ENCODE peak calls at places on chromosomes 7 and 10, in five cellular contexts. L is H9, M is ovary, K is prostate gland, X is hepatocyte. P is an unnamed sample. For H3K4me1, the result is how much of the 10 kb centered on the place peaks cover.

GRCh38 chr7:154853727-154854095 is 149.2 kb downstream of the PAXIP1 start:
- DNase-seq in L (no peak), M (no peak), K (no peak), X (peak), P (no peak)

GRCh38 chr7:87330942-87331341 is 14.5 kb upstream of the CROT start:
- DNase-seq in L (no peak), M (no peak), K (no peak), X (no peak), P (no peak)

GRCh38 chr7:24576171-24577052 is 3.2 kb downstream of the PALS2 start:
- DNase-seq in L (peak), M (no peak), K (peak), X (peak), P (no peak)

GRCh38 chr10:33422779-33423520 is 88.5 kb upstream of the NRP1 start:
- DNase-seq in L (no peak), M (no peak), K (peak), X (no peak), P (no peak)

GRCh38 chr10:120995768-120996167 is 144.6 kb downstream of the WDR11 start:
- DNase-seq in L (no peak), M (no peak), K (no peak), X (no peak), P (peak)

GRCh38 chr10:5396545-5396944 is 8.1 kb downstream of the TUBAL3 start:
- DNase-seq in L (no peak), M (no peak), K (no peak), X (no peak), P (no peak)

GRCh38 chr10:133096616-133097269 is 9.0 kb downstream of the ADGRA1 start:
- DNase-seq in L (no peak), M (no peak), K (no peak), X (no peak), P (no peak)

GRCh38 chr7:22610258-22610657 is 110.3 kb upstream of the STEAP1B start:
- DNase-seq in L (no peak), M (no peak), K (no peak), X (no peak), P (no peak)

GRCh38 chr7:41467596-41467995 is 235.3 kb downstream of the INHBA start:
- DNase-seq in L (no peak), M (no peak), K (no peak), X (no peak), P (no peak)

GRCh38 chr7:139423091-139423490 is 60.4 kb downstream of the KLRG2 start:
- DNase-seq in L (no peak), M (no peak), K (no peak), X (no peak), P (no peak)

GRCh38 chr10:55820071-55820470 is 541.0 kb downstream of the ZWINT start:
- DNase-seq in L (peak), M (no peak), K (no peak), X (no peak), P (no peak)

GRCh38 chr10:35398888-35399287 is 62.6 kb downstream of the CCNY start:
- DNase-seq in L (no peak), M (no peak), K (no peak), X (no peak), P (no peak)

GRCh38 chr10:34180749-34181148 is 634.3 kb downstream of the PARD3 start:
- DNase-seq in L (peak), M (no peak), K (no peak), X (no peak), P (no peak)

GRCh38 chr10:13560597-13560996 is 26.2 kb upstream of the PRPF18 start:
- DNase-seq in L (no peak), M (no peak), K (no peak), X (no peak), P (no peak)

GRCh38 chr10:50426485-50426884 is 175.2 kb upstream of the ASAH2 start:
- DNase-seq in L (no peak), M (no peak), K (no peak), X (no peak), P (no peak)

GRCh38 chr10:86944471-86944870 is 12.9 kb downstream of the MMRN2 start:
- DNase-seq in L (peak), M (no peak), K (no peak), X (no peak), P (no peak)

GRCh38 chr10:108060246-108060645 is 895.7 kb upstream of the SORCS1 start:
- DNase-seq in L (no peak), M (no peak), K (no peak), X (no peak), P (no peak)

GRCh38 chr7:1845536-1846311 is 175.6 kb downstream of the ELFN1 start:
- DNase-seq in L (no peak), M (no peak), K (no peak), X (no peak), P (no peak)

GRCh38 chr10:31261502-31262311 is 57.3 kb upstream of the ZEB1 start:
- DNase-seq in L (no peak), M (no peak), K (no peak), X (peak), P (no peak)

GRCh38 chr10:30847642-30848041 is 184.0 kb downstream of the ZNF438 start:
- DNase-seq in L (no peak), M (no peak), K (no peak), X (no peak), P (no peak)

GRCh38 chr10:68110027-68110426 is 739 bp downstream of the MYPN start:
- DNase-seq in L (no peak), M (no peak), K (no peak), X (no peak), P (no peak)

GRCh38 chr7:45654341-45654740 is 80.2 kb downstream of the ADCY1 start:
- DNase-seq in L (no peak), M (no peak), K (no peak), X (no peak), P (no peak)

GRCh38 chr10:7444576-7445226 is 33.9 kb upstream of the SFMBT2 start:
- DNase-seq in L (no peak), M (no peak), K (no peak), X (peak), P (no peak)

GRCh38 chr10:79361721-79362397 is 14.6 kb downstream of the PPIF start:
- DNase-seq in L (no peak), M (no peak), K (no peak), X (no peak), P (no peak)

GRCh38 chr7:1289681-1290261 is 57.1 kb downstream of the UNCX start:
- DNase-seq in L (no peak), M (no peak), K (no peak), X (no peak), P (no peak)

GRCh38 chr7:65832281-65832680 is 40.6 kb upstream of the VKORC1L1 start:
- DNase-seq in L (peak), M (no peak), K (no peak), X (peak), P (no peak)

DNA sequence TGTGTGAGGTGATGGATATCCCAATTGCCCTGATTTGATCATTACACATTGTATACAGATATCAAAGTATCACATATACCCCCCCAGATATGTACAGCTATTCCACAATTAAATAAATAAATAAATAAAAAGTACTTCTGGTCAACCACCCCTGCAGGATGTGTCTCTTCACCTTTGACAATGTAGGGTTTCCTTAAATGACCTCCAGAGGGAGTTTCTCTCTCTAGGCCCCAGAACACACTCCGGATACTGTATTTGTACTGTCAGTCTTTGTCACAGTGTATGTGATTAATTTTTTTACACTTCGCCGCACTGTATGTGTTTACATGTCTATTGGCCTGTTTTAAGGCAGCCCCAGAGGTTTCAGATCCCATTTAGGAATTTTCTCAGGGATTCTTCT is 123.6 kb downstream of the ADCYAP1R1 start:
- DNase-seq in L (no peak), M (no peak), K (no peak), X (no peak), P (no peak)
- H3K4me1 ChIP-seq in L (under half), M (under half), K (under half), X (under half), P (under half)

GRCh38 chr7:137820156-137820555 is 26.6 kb downstream of the DGKI start:
- DNase-seq in L (no peak), M (no peak), K (no peak), X (no peak), P (no peak)
- H3K4me1 ChIP-seq in L (under half), M (under half), K (under half), X (under half), P (under half)

DNA sequence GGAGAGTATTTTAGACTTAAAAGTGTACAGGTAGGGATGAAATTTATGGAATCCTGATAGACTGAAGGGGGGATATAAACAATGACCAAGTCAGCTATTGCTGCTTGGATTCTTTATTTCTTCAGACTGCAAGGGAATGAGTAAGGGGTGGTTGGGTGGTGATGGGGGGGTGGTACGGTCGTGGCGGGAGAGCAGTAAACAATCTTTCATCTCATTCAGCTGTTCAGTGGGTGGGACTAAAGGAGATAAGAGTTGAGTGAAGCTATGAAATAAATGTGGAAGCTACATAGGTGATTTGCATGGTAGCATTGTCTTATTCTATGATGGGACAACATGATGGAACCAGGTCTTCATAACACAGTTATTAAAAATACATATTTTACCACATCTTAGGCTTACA is 1.8 kb downstream of the SEPTIN7 start:
- DNase-seq in L (no peak), M (no peak), K (no peak), X (no peak), P (no peak)
- H3K4me1 ChIP-seq in L (under half), M (under half), K (under half), X (under half), P (half or more)

DNA sequence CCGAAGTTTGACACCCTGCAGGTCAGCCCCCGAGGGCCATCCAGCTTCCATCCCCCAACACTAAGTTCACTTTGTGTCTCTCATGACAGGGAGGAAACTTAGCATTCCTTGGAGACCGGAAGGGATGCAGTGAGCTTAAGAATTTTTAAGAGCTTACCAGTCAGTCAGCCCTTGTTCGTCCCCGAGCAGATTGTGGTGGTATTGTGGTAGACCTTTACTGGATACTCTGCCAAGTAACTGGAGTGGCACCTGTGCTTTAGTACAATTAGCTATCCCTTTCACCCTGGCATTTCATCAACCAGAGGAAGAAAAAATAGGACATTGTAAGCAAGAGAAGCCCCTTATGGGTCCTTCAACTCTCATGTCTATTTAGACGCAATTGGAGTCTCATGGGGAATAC is 74.8 kb downstream of the NSUN6 start:
- DNase-seq in L (no peak), M (no peak), K (no peak), X (no peak), P (no peak)
- H3K4me1 ChIP-seq in L (under half), M (under half), K (under half), X (under half), P (under half)

GRCh38 chr7:27119412-27119911 is 11.1 kb downstream of the HOXA4 start:
- DNase-seq in L (no peak), M (no peak), K (no peak), X (no peak), P (no peak)

GRCh38 chr7:27116521-27116946 is 14.0 kb downstream of the HOXA4 start:
- DNase-seq in L (no peak), M (no peak), K (no peak), X (no peak), P (no peak)

GRCh38 chr7:27117687-27118491 is 12.7 kb downstream of the HOXA4 start:
- DNase-seq in L (peak), M (no peak), K (no peak), X (no peak), P (no peak)

GRCh38 chr7:27116962-27117686 is 13.4 kb downstream of the HOXA4 start:
- DNase-seq in L (no peak), M (no peak), K (no peak), X (no peak), P (peak)

GRCh38 chr7:27118580-27118979 is 12.0 kb downstream of the HOXA4 start:
- DNase-seq in L (no peak), M (no peak), K (no peak), X (no peak), P (no peak)
- H3K4me1 ChIP-seq in L (under half), M (under half), K (under half), X (under half), P (under half)

GRCh38 chr10:91579351-91579985 is 53.4 kb downstream of the PPP1R3C start:
- DNase-seq in L (no peak), M (no peak), K (no peak), X (no peak), P (no peak)
- H3K4me1 ChIP-seq in L (under half), M (under half), K (under half), X (under half), P (under half)

GRCh38 chr10:94405406-94405805 is 3.1 kb downstream of the TBC1D12 start:
- DNase-seq in L (no peak), M (no peak), K (no peak), X (no peak), P (no peak)
- H3K4me1 ChIP-seq in L (under half), M (under half), K (under half), X (under half), P (under half)

DNA sequence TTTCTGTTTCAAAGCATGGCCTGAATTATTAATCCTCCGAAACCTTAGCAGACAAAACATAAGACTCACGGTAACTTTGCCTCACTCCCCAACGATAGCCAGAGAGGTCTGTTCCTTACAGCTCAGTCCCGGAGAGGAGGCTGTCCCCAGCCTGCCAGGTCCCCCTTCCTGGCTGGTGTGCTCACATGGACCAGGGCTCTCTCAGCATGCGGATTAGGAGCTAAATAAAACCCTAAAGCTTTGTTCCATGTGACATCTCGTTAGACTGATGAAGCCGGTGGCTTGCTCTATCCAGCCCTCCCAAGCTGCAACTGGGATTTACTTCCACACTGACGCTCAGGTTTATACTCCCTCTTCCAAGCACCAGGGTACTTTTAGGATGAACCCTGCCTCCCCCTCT is 86.0 kb downstream of the ZRANB1 start:
- DNase-seq in L (no peak), M (no peak), K (no peak), X (no peak), P (no peak)
- H3K4me1 ChIP-seq in L (under half), M (under half), K (under half), X (under half), P (half or more)

GRCh38 chr7:117810642-117811512 is 62.4 kb downstream of the CTTNBP2 start:
- DNase-seq in L (peak), M (no peak), K (no peak), X (no peak), P (no peak)

GRCh38 chr7:117808910-117809705 is 64.1 kb downstream of the CTTNBP2 start:
- DNase-seq in L (no peak), M (no peak), K (no peak), X (no peak), P (no peak)

GRCh38 chr7:117808273-117808868 is 64.9 kb downstream of the CTTNBP2 start:
- DNase-seq in L (no peak), M (no peak), K (peak), X (no peak), P (no peak)

GRCh38 chr7:117809958-117810357 is 63.3 kb downstream of the CTTNBP2 start:
- DNase-seq in L (no peak), M (no peak), K (no peak), X (peak), P (no peak)

DNA sequence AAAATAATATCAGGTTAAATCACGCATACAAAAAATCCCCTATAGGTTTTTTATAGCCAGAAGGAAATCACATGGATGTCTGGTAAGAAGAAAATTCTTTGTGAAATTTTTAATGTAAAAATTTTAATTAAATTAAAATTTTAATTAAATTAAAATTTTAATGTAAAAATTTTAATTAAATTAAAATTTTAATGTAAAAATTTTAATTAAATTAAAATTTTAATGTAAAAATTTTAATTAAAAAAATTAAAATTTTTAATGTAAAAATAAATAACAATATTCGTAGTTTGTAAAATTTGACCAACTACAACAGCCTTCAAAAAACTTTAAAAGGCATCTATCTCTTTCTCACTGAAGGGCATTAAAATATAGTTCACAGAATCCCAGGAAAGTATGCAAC is 61.5 kb downstream of the CTTNBP2 start:
- DNase-seq in L (no peak), M (no peak), K (no peak), X (no peak), P (no peak)
- H3K4me1 ChIP-seq in L (under half), M (under half), K (under half), X (under half), P (under half)

GRCh38 chr10:104331208-104331838 is 6.9 kb downstream of the ITPRIP start:
- DNase-seq in L (peak), M (peak), K (no peak), X (peak), P (no peak)

GRCh38 chr10:104333037-104333727 is 5.1 kb downstream of the ITPRIP start:
- DNase-seq in L (no peak), M (peak), K (no peak), X (no peak), P (peak)

GRCh38 chr10:104330168-104331117 is 7.8 kb downstream of the ITPRIP start:
- DNase-seq in L (no peak), M (peak), K (no peak), X (peak), P (peak)

GRCh38 chr10:104333728-104334373 is 4.4 kb downstream of the ITPRIP start:
- DNase-seq in L (no peak), M (peak), K (no peak), X (no peak), P (peak)

DNA sequence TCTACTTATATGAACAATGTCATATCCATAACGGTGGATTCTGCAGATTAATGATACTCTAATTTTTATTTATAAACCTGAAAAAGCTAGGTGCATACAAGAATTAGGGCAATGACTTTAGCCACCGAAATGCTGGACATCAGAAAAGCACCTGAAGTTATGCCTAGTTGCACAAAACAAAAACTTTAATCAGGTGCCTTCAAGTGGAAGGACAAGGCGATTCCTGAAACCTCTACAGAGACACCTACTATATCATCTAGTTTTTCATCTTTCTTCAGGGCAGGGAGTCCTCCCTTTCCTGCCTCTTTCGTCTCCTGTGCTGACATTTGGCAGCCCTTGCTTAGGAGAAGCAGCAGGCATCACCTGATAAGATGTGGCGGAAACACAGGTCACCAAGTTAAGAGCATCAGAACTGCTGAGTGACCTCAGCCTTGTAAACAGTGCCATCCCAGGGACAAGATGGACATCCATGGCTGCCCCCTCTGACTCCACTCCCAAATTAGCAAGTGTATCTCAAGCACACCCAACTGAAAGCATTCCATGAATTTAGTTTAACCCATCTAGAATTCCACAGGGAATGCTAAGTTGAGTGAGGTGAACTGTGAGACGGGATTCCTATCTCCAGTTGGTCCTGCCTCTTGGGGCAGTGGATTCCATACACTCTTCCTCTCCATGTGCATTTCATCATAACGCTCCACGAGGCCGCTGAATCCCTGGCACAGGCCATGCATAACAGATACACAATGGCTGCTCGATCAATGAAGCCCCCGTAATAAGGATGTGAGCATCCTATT is 5.8 kb downstream of the ITPRIP start:
- DNase-seq in L (no peak), M (no peak), K (no peak), X (no peak), P (peak)
- H3K4me1 ChIP-seq in L (under half), M (under half), K (under half), X (half or more), P (half or more)

P was measured in vagina.